ENCODE peak calls at places on chromosomes 11 and 22, in four cellular contexts. S is neuronal stem cell; C is CD8-positive, alpha-beta memory T cell; W is lower lobe of right lung. K is an unnamed sample.

GRCh38 chr11:93025558-93026255 is 56.3 kb downstream of the MTNR1B start:
- DNase-seq in S (no peak), C (no peak), W (no peak), K (no peak)

GRCh38 chr22:23183107-23183698 is 2.9 kb downstream of the BCR start:
- DNase-seq in S (peak), C (no peak), W (peak), K (peak)

GRCh38 chr11:123129920-123130319 is 65.1 kb downstream of the CLMP start:
- DNase-seq in S (no peak), C (no peak), W (no peak), K (no peak)

GRCh38 chr11:16809901-16810668 is 71.6 kb downstream of the C11orf58 start:
- DNase-seq in S (no peak), C (no peak), W (no peak), K (no peak)

GRCh38 chr11:114340311-114341131 is 44.3 kb downstream of the NNMT start:
- DNase-seq in S (peak), C (peak), W (peak), K (peak)

GRCh38 chr11:27718346-27718852 is 18.1 kb upstream of the BDNF start:
- DNase-seq in S (peak), C (no peak), W (no peak), K (peak)

GRCh38 chr11:45431301-45432018 is 145.3 kb upstream of the SYT13 start:
- DNase-seq in S (no peak), C (no peak), W (no peak), K (no peak)

GRCh38 chr11:82675838-82676237 is 57.8 kb downstream of the FAM181B start:
- DNase-seq in S (no peak), C (no peak), W (no peak), K (no peak)

GRCh38 chr22:35555351-35555915 is 14.8 kb downstream of the RASD2 start:
- DNase-seq in S (no peak), C (no peak), W (no peak), K (no peak)

GRCh38 chr22:28977050-28977449 is 84.6 kb downstream of the C22orf31 start:
- DNase-seq in S (no peak), C (no peak), W (no peak), K (no peak)

GRCh38 chr22:20782083-20782482 is 8.2 kb downstream of the SERPIND1 start:
- DNase-seq in S (no peak), C (no peak), W (no peak), K (no peak)

GRCh38 chr22:42883970-42884369 is 26.9 kb upstream of the ARFGAP3 start:
- DNase-seq in S (no peak), C (no peak), W (no peak), K (no peak)

GRCh38 chr22:46193898-46194310 is 43.6 kb downstream of the PPARA start:
- DNase-seq in S (no peak), C (no peak), W (no peak), K (no peak)

GRCh38 chr11:75554258-75555022 is 7.6 kb upstream of the SERPINH1 start:
- DNase-seq in S (peak), C (no peak), W (peak), K (peak)

GRCh38 chr11:75133976-75134375 is 16.9 kb upstream of the SLCO2B1 start:
- DNase-seq in S (peak), C (no peak), W (no peak), K (no peak)

GRCh38 chr22:49789289-49790141 is 38.2 kb downstream of the BRD1 start:
- DNase-seq in S (no peak), C (peak), W (peak), K (peak)

GRCh38 chr22:19766506-19767426 is 6.2 kb downstream of the TBX1 start:
- DNase-seq in S (no peak), C (peak), W (peak), K (peak)

GRCh38 chr22:20253161-20253560 is 15.0 kb downstream of the RTN4R start:
- DNase-seq in S (no peak), C (no peak), W (no peak), K (no peak)

GRCh38 chr22:25153961-25154685 is 45.5 kb upstream of the CRYBB3 start:
- DNase-seq in S (no peak), C (no peak), W (peak), K (peak)

GRCh38 chr22:50296658-50297490 is 10.6 kb downstream of the PLXNB2 start:
- DNase-seq in S (no peak), C (no peak), W (no peak), K (no peak)

GRCh38 chr11:60769811-60770210 is 13.1 kb downstream of the MS4A15 start:
- DNase-seq in S (no peak), C (no peak), W (no peak), K (no peak)

GRCh38 chr11:121895919-121896318 is 220.1 kb downstream of the BLID start:
- DNase-seq in S (no peak), C (no peak), W (no peak), K (no peak)

GRCh38 chr22:32177221-32177765 is 18.2 kb upstream of the C22orf42 start:
- DNase-seq in S (no peak), C (no peak), W (no peak), K (no peak)

GRCh38 chr22:42160830-42161696 is 30.5 kb upstream of the CYP2D6 start:
- DNase-seq in S (no peak), C (no peak), W (no peak), K (no peak)

GRCh38 chr11:64835616-64836447 is 8.6 kb downstream of the CDC42BPG start:
- DNase-seq in S (no peak), C (no peak), W (no peak), K (no peak)

GRCh38 chr22:43171019-43171491 is 15.9 kb downstream of the TTLL12 start:
- DNase-seq in S (no peak), C (no peak), W (no peak), K (no peak)

GRCh38 chr11:27020736-27021135 is 19.9 kb upstream of the BBOX1 start:
- DNase-seq in S (no peak), C (no peak), W (no peak), K (peak)

GRCh38 chr22:35995345-35995744 is 33.3 kb downstream of the RBFOX2 start:
- DNase-seq in S (no peak), C (no peak), W (no peak), K (no peak)

GRCh38 chr11:77387701-77388100 is 86.2 kb downstream of the PAK1 start:
- DNase-seq in S (no peak), C (no peak), W (no peak), K (no peak)

GRCh38 chr22:23237841-23238240 is 57.5 kb downstream of the BCR start:
- DNase-seq in S (no peak), C (no peak), W (no peak), K (no peak)

GRCh38 chr11:64684357-64684756 is 38.6 kb downstream of the NRXN2 start:
- DNase-seq in S (no peak), C (no peak), W (no peak), K (no peak)

GRCh38 chr11:2302844-2303626 is 1.2 kb downstream of the TSPAN32 start:
- DNase-seq in S (no peak), C (no peak), W (peak), K (no peak)

GRCh38 chr11:120633630-120634374 is 122.3 kb downstream of the GRIK4 start:
- DNase-seq in S (no peak), C (no peak), W (no peak), K (no peak)

GRCh38 chr11:47524200-47524874 is 28.6 kb downstream of the CELF1 start:
- DNase-seq in S (no peak), C (no peak), W (no peak), K (peak)

GRCh38 chr11:128692750-128693578 is 908 bp upstream of the FLI1 start:
- DNase-seq in S (no peak), C (peak), W (peak), K (peak)

GRCh38 chr11:97883086-97883485 is 1137.7 kb upstream of the CNTN5 start:
- DNase-seq in S (no peak), C (no peak), W (no peak), K (no peak)

GRCh38 chr22:47168441-47168840 is 406.0 kb downstream of the TBC1D22A start:
- DNase-seq in S (no peak), C (no peak), W (no peak), K (peak)

GRCh38 chr11:112227471-112227870 is 1.2 kb downstream of the PTS start:
- DNase-seq in S (no peak), C (no peak), W (no peak), K (no peak)

GRCh38 chr22:47608421-47608820 is 846.0 kb downstream of the TBC1D22A start:
- DNase-seq in S (no peak), C (no peak), W (peak), K (no peak)

GRCh38 chr11:6530848-6531247 is 33.8 kb downstream of the DNHD1 start:
- DNase-seq in S (no peak), C (no peak), W (no peak), K (no peak)

DNA sequence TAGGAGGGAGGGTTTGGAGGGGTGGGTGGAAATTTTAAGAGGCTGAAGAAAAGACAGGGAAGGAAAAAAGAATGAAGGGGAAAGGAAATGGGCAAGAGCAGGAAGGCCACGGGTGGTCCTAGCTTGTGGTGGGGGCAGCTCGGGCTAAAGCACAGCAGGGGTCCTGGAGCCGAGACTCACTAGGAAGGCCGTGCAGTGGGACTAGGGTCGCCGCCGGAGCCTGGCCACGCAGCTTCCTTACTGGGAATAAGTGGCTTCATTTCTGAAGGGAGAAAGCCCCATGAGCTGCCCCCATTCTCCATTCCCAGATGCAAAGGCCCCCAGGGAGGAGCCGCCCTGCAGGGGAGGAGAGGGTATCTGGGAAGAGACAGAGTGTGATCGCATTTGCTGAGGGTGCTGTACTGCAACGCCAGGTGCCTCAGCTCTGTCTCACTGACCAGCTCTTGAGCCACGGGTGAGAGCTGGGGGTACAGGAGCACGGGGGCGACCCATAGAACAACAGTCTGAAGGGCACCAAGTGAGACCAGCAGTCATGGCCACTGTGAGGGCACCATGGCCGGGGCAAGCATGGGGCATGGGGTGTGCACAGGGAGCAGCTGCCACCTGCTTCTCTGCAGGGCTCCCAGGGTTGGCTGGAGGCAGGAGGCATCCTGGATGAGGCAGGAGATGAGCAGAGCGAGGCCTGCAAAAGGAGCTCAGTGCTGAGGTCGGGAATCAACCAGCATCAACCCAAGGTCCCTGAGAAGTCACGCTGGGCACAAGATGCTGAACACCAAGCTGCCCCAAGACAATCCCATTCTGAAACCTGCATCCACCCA is 11.6 kb downstream of the TOP3B start:
- DNase-seq in S (no peak), C (no peak), W (no peak), K (no peak)
- H3K4me3 ChIP-seq in S (peak), C (no peak), W (no peak), K (no peak)

GRCh38 chr22:17629167-17629489 is 579 bp upstream of the ATP6V1E1 start:
- DNase-seq in S (no peak), C (no peak), W (no peak), K (no peak)

GRCh38 chr22:17628304-17629166 is at the start of gene ATP6V1E1:
- DNase-seq in S (peak), C (peak), W (peak), K (peak)

GRCh38 chr22:17627961-17628303 is 617 bp downstream of the ATP6V1E1 start:
- DNase-seq in S (no peak), C (no peak), W (peak), K (no peak)

GRCh38 chr22:17631076-17631565 is 2.6 kb upstream of the ATP6V1E1 start:
- DNase-seq in S (no peak), C (no peak), W (no peak), K (no peak)

DNA sequence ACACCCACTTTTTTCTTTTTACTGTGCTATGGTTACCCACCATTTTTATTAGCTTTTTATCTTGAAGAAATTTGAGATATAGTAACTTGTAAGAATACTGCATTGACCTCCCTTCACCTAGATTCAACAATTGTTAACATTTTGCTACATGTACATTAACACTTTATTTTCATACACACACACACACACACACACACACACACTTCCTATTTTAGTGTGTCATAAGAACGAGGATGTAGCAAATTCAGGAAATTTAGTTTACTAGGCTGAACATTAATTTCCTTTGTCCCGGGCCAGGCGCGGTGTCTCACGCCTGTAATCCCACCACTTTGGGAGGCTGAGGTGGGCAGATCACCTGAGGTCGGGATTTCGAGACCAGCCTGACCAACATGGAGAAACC is 1.1 kb upstream of the ATP6V1E1 start:
- DNase-seq in S (no peak), C (no peak), W (no peak), K (no peak)
- H3K4me3 ChIP-seq in S (no peak), C (no peak), W (peak), K (no peak)

DNA sequence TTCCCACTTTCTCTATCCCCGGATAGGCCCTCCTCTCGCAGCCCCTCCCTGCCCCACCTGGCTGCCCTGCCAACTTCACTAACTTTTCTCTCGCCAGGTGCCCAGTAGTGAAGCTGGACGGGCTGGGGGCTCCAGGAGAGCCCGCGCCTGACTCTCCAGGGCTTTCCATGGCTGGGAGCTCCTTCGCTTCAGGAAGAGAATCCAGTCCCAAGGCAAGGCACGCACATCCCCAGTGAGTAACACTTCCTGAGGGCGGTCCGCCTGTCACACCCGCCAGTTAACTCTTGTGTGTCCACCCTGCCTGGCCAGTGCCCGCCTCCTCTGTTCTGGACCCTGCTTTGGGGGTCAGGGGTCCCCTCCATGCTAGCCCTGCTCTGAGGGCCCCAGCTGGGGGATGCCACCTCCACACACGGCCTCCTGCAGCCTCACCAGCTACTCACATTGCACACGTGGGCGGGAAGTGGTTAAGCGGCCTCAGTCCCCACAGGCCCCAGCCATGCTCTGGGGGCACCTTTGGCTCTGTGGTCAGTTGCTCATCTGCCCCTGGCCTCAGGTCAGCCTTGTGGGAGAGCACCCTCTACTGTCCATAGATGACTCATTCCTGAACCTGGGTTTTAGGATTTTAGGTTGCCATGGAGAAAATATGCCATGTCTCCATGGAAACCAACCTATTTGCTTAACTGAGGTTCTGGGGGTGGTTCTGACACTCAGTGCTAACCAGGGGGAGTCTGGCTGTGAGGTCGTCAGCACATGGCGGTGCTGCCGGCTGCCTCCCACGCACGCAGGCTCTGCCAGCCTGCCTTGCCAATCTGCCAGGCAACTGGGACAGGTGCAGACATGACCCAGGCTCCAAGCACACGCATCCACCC is at the start of gene RIN1:
- DNase-seq in S (no peak), C (peak), W (peak), K (peak)
- H3K4me3 ChIP-seq in S (peak), C (peak), W (peak), K (no peak)

DNA sequence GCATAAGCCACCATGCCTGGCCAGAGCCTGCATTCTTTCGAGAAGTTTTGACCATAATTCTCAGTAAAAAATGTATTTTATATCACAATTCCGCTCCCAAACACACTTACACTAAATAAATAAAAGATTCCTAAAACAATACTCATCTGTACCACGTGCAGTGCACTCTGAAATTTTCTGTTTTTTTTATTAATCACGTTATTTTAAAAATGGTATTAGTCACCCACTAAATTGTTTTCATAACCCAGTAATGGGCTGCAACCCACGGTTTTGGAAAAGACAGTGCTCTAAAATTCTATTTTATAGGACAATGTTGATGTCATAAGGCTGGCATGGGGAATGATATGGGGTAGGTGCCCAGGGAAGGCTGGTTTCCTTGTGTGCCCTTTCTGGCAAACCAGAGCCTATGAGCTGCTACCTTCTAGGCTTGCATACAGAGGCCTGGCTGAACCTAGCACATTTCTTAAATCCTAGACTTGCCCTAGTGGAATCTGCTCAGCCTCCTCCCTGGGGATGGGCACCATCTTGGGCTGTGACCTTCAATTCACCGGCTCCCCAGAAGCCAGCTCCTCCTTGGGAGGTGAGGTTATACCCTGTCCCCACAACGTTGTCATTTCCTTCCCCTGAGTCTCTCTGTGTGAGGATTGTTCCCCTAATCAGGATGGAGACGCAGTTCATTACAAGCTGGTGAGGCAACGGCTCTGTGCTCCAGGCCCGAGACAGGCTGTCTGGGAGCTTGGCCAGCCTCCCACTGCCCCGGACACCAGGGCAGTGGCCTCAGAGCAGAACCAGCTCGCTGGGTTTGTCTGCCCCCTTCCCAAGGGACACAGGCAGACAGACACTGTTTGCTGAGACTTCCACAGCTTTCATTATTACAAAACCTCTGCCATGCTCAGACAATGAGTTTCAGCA is 116.5 kb upstream of the NAV2 start:
- DNase-seq in S (no peak), C (no peak), W (no peak), K (peak)
- H3K4me3 ChIP-seq in S (no peak), C (no peak), W (no peak), K (no peak)

K was measured in adrenal gland.